ENCODE peak calls at places on chromosomes 4 and X, in eight cellular contexts. One of them, this sample, is unnamed.

GRCh38 chr4:54487491-54487890 is 170.3 kb upstream of the KIT start:
- DNase-seq in GM23248: peak; percentile 54
- DNase-seq in brain microvascular endothelial cell: peak; percentile 35
- DNase-seq in neural progenitor cell: no peak
- DNase-seq in CD8-positive, alpha-beta memory T cell: no peak
- DNase-seq in mammary epithelial cell: peak; percentile 45
- DNase-seq in uterus: no peak
- DNase-seq in pancreas: no peak
- DNase-seq in this sample: peak; percentile 38

GRCh38 chrX:113400193-113400704 is 559.6 kb upstream of the AMOT start:
- DNase-seq in uterus: no peak
- DNase-seq in brain microvascular endothelial cell: no peak
- DNase-seq in pancreas: no peak
- DNase-seq in GM23248: peak; percentile 24
- DNase-seq in CD8-positive, alpha-beta memory T cell: no peak
- DNase-seq in neural progenitor cell: peak; percentile 25
- DNase-seq in mammary epithelial cell: peak; percentile 40
- DNase-seq in this sample: peak; percentile 23

GRCh38 chr4:76306882-76307669 is 543 bp downstream of the STBD1 start:
- DNase-seq in uterus: peak; percentile 46
- DNase-seq in brain microvascular endothelial cell: peak; percentile 16
- DNase-seq in CD8-positive, alpha-beta memory T cell: peak; percentile 13
- DNase-seq in GM23248: peak; percentile 90
- DNase-seq in neural progenitor cell: peak; percentile 84
- DNase-seq in mammary epithelial cell: peak; percentile 71
- DNase-seq in pancreas: peak; percentile 73
- DNase-seq in this sample: peak; percentile 14

GRCh38 chr4:41363384-41363981 is 106.8 kb downstream of the UCHL1 start:
- DNase-seq in pancreas: no peak
- DNase-seq in GM23248: peak; percentile 80
- DNase-seq in brain microvascular endothelial cell: no peak
- DNase-seq in uterus: peak; percentile 23
- DNase-seq in neural progenitor cell: peak; percentile 37
- DNase-seq in mammary epithelial cell: no peak
- DNase-seq in CD8-positive, alpha-beta memory T cell: no peak
- DNase-seq in this sample: peak; percentile 72

GRCh38 chr4:169582706-169583105 is 29.7 kb downstream of the NEK1 start:
- DNase-seq in pancreas: no peak
- DNase-seq in uterus: no peak
- DNase-seq in CD8-positive, alpha-beta memory T cell: no peak
- DNase-seq in mammary epithelial cell: peak; percentile 58
- DNase-seq in GM23248: peak; percentile 18
- DNase-seq in neural progenitor cell: no peak
- DNase-seq in brain microvascular endothelial cell: peak; percentile 36
- DNase-seq in this sample: peak; percentile 7

GRCh38 chrX:12791253-12792228 is at the start of gene PRPS2:
- DNase-seq in brain microvascular endothelial cell: peak; percentile 6
- DNase-seq in GM23248: peak; percentile 56
- DNase-seq in uterus: peak; percentile 71
- DNase-seq in CD8-positive, alpha-beta memory T cell: peak; percentile 63
- DNase-seq in mammary epithelial cell: peak; percentile 32
- DNase-seq in pancreas: peak; percentile 82
- DNase-seq in neural progenitor cell: peak; percentile 80
- DNase-seq in this sample: peak; percentile 25

GRCh38 chr4:11615601-11616000 is 186.9 kb upstream of the HS3ST1 start:
- DNase-seq in brain microvascular endothelial cell: no peak
- DNase-seq in mammary epithelial cell: no peak
- DNase-seq in CD8-positive, alpha-beta memory T cell: no peak
- DNase-seq in uterus: no peak
- DNase-seq in pancreas: no peak
- DNase-seq in neural progenitor cell: no peak
- DNase-seq in GM23248: no peak
- DNase-seq in this sample: peak; percentile 65

GRCh38 chrX:17581650-17582049 is 155.6 kb upstream of the SCML1 start:
- DNase-seq in neural progenitor cell: no peak
- DNase-seq in pancreas: no peak
- DNase-seq in brain microvascular endothelial cell: no peak
- DNase-seq in mammary epithelial cell: no peak
- DNase-seq in CD8-positive, alpha-beta memory T cell: no peak
- DNase-seq in uterus: no peak
- DNase-seq in GM23248: no peak
- DNase-seq in this sample: no peak

GRCh38 chrX:46953137-46953527 is 40.9 kb downstream of the JADE3 start:
- DNase-seq in uterus: no peak
- DNase-seq in pancreas: no peak
- DNase-seq in GM23248: no peak
- DNase-seq in mammary epithelial cell: no peak
- DNase-seq in brain microvascular endothelial cell: no peak
- DNase-seq in neural progenitor cell: no peak
- DNase-seq in CD8-positive, alpha-beta memory T cell: no peak
- DNase-seq in this sample: no peak

GRCh38 chr4:107210450-107211239 is 174.5 kb upstream of the DKK2 start:
- DNase-seq in uterus: no peak
- DNase-seq in GM23248: peak; percentile 3
- DNase-seq in pancreas: no peak
- DNase-seq in brain microvascular endothelial cell: no peak
- DNase-seq in mammary epithelial cell: peak; percentile 47
- DNase-seq in CD8-positive, alpha-beta memory T cell: no peak
- DNase-seq in neural progenitor cell: no peak
- DNase-seq in this sample: peak; percentile 75

GRCh38 chrX:71911023-71911730 is 532 bp downstream of the NHSL2 start:
- DNase-seq in uterus: peak; percentile 23
- DNase-seq in mammary epithelial cell: no peak
- DNase-seq in pancreas: peak; percentile 22
- DNase-seq in brain microvascular endothelial cell: no peak
- DNase-seq in GM23248: peak; percentile 40
- DNase-seq in neural progenitor cell: peak; percentile 83
- DNase-seq in CD8-positive, alpha-beta memory T cell: peak; percentile 21
- DNase-seq in this sample: no peak

GRCh38 chrX:68686684-68687045 is 39.2 kb downstream of the STARD8 start:
- DNase-seq in mammary epithelial cell: no peak
- DNase-seq in brain microvascular endothelial cell: no peak
- DNase-seq in GM23248: peak; percentile 22
- DNase-seq in CD8-positive, alpha-beta memory T cell: no peak
- DNase-seq in uterus: peak; percentile 61
- DNase-seq in neural progenitor cell: peak; percentile 36
- DNase-seq in pancreas: no peak
- DNase-seq in this sample: no peak

GRCh38 chrX:153662266-153662665 is 11.3 kb downstream of the PNCK start:
- DNase-seq in uterus: no peak
- DNase-seq in mammary epithelial cell: no peak
- DNase-seq in CD8-positive, alpha-beta memory T cell: peak; percentile 52
- DNase-seq in pancreas: peak; percentile 17
- DNase-seq in brain microvascular endothelial cell: peak; percentile 12
- DNase-seq in neural progenitor cell: peak; percentile 64
- DNase-seq in GM23248: peak; percentile 36
- DNase-seq in this sample: no peak

GRCh38 chrX:57906790-57907189 is 3.5 kb downstream of the ZXDA start:
- DNase-seq in GM23248: peak; percentile 73
- DNase-seq in uterus: no peak
- DNase-seq in brain microvascular endothelial cell: peak; percentile 21
- DNase-seq in neural progenitor cell: no peak
- DNase-seq in pancreas: no peak
- DNase-seq in mammary epithelial cell: peak; percentile 24
- DNase-seq in CD8-positive, alpha-beta memory T cell: no peak
- DNase-seq in this sample: peak; percentile 34

GRCh38 chr4:5724377-5724776 is 13.4 kb downstream of the EVC start:
- DNase-seq in pancreas: no peak
- DNase-seq in uterus: no peak
- DNase-seq in mammary epithelial cell: no peak
- DNase-seq in GM23248: peak; percentile 85
- DNase-seq in neural progenitor cell: no peak
- DNase-seq in brain microvascular endothelial cell: peak; percentile 25
- DNase-seq in CD8-positive, alpha-beta memory T cell: no peak
- DNase-seq in this sample: no peak

GRCh38 chr4:125319311-125319710 is 4.6 kb downstream of the FAT4 start:
- DNase-seq in neural progenitor cell: no peak
- DNase-seq in uterus: no peak
- DNase-seq in mammary epithelial cell: no peak
- DNase-seq in pancreas: no peak
- DNase-seq in CD8-positive, alpha-beta memory T cell: no peak
- DNase-seq in GM23248: peak; percentile 29
- DNase-seq in brain microvascular endothelial cell: no peak
- DNase-seq in this sample: no peak

GRCh38 chr4:125315571-125316390 is 1.0 kb downstream of the FAT4 start:
- DNase-seq in GM23248: peak; percentile 81
- DNase-seq in uterus: peak; percentile 33
- DNase-seq in CD8-positive, alpha-beta memory T cell: no peak
- DNase-seq in neural progenitor cell: peak; percentile 90
- DNase-seq in brain microvascular endothelial cell: peak; percentile 40
- DNase-seq in pancreas: peak; percentile 33
- DNase-seq in mammary epithelial cell: peak; percentile 51
- DNase-seq in this sample: peak; percentile 53

GRCh38 chr4:125316781-125317525 is 2.2 kb downstream of the FAT4 start:
- DNase-seq in CD8-positive, alpha-beta memory T cell: no peak
- DNase-seq in brain microvascular endothelial cell: peak; percentile 23
- DNase-seq in neural progenitor cell: peak; percentile 66
- DNase-seq in mammary epithelial cell: peak; percentile 22
- DNase-seq in uterus: peak; percentile 28
- DNase-seq in pancreas: peak; percentile 15
- DNase-seq in GM23248: peak; percentile 74
- DNase-seq in this sample: peak; percentile 20

GRCh38 chr4:125316391-125316780 is 1.6 kb downstream of the FAT4 start:
- DNase-seq in pancreas: peak; percentile 24
- DNase-seq in brain microvascular endothelial cell: no peak
- DNase-seq in mammary epithelial cell: no peak
- DNase-seq in CD8-positive, alpha-beta memory T cell: no peak
- DNase-seq in GM23248: peak; percentile 65
- DNase-seq in uterus: peak; percentile 34
- DNase-seq in neural progenitor cell: peak; percentile 44
- DNase-seq in this sample: no peak

DNA sequence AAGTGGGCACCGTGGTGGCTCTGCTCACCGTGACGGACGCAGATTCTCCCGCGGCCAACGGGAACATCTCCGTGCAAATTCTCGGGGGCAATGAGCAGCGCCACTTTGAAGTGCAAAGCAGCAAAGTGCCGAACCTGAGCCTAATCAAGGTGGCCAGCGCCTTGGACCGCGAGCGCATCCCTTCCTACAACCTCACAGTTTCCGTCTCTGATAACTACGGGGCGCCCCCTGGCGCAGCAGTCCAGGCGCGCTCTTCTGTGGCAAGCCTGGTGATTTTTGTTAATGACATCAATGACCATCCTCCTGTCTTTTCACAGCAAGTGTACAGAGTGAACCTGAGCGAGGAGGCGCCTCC is 2.7 kb downstream of the FAT4 start:
- DNase-seq in uterus: peak; percentile 34
- DNase-seq in CD8-positive, alpha-beta memory T cell: no peak
- DNase-seq in GM23248: peak; percentile 78
- DNase-seq in pancreas: no peak
- DNase-seq in neural progenitor cell: peak; percentile 75
- DNase-seq in brain microvascular endothelial cell: peak; percentile 50
- DNase-seq in mammary epithelial cell: peak; percentile 30
- DNase-seq in this sample: peak; percentile 21
- H3K27ac ChIP-seq in uterus: peak overlapping the region; percentile 93
- H3K27ac ChIP-seq in CD8-positive, alpha-beta memory T cell: no peak overlapping the region
- H3K27ac ChIP-seq in GM23248: no peak overlapping the region
- H3K27ac ChIP-seq in pancreas: no peak overlapping the region
- H3K27ac ChIP-seq in neural progenitor cell: no peak overlapping the region
- H3K27ac ChIP-seq in brain microvascular endothelial cell: no peak overlapping the region
- H3K27ac ChIP-seq in mammary epithelial cell: no peak overlapping the region
- H3K27ac ChIP-seq in this sample: no peak overlapping the region

GRCh38 chrX:34612036-34612435 is 45.0 kb downstream of the TMEM47 start:
- DNase-seq in neural progenitor cell: no peak
- DNase-seq in CD8-positive, alpha-beta memory T cell: no peak
- DNase-seq in pancreas: no peak
- DNase-seq in mammary epithelial cell: no peak
- DNase-seq in brain microvascular endothelial cell: peak; percentile 4
- DNase-seq in GM23248: no peak
- DNase-seq in uterus: no peak
- DNase-seq in this sample: no peak
- H3K27me3 ChIP-seq in neural progenitor cell: no peaks in the 10 kb centered on the region
- H3K27me3 ChIP-seq in CD8-positive, alpha-beta memory T cell: no peaks in the 10 kb centered on the region
- H3K27me3 ChIP-seq in pancreas: no peaks in the 10 kb centered on the region
- H3K27me3 ChIP-seq in mammary epithelial cell: peaks cover 5% of the 10 kb centered on the region
- H3K27me3 ChIP-seq in brain microvascular endothelial cell: no peaks in the 10 kb centered on the region
- H3K27me3 ChIP-seq in GM23248: no peaks in the 10 kb centered on the region
- H3K27me3 ChIP-seq in uterus: no peaks in the 10 kb centered on the region
- H3K27me3 ChIP-seq in this sample: no peaks in the 10 kb centered on the region

GRCh38 chr4:110119880-110120279 is 78.5 kb downstream of the ELOVL6 start:
- DNase-seq in uterus: no peak
- DNase-seq in neural progenitor cell: no peak
- DNase-seq in brain microvascular endothelial cell: no peak
- DNase-seq in pancreas: no peak
- DNase-seq in mammary epithelial cell: peak; percentile 41
- DNase-seq in CD8-positive, alpha-beta memory T cell: no peak
- DNase-seq in GM23248: peak; percentile 68
- DNase-seq in this sample: peak; percentile 33
- H3K27ac ChIP-seq in uterus: no peak overlapping the region
- H3K27ac ChIP-seq in neural progenitor cell: peak overlapping the region; percentile 45
- H3K27ac ChIP-seq in brain microvascular endothelial cell: peak overlapping the region; percentile 31
- H3K27ac ChIP-seq in pancreas: no peak overlapping the region
- H3K27ac ChIP-seq in mammary epithelial cell: no peak overlapping the region
- H3K27ac ChIP-seq in CD8-positive, alpha-beta memory T cell: no peak overlapping the region
- H3K27ac ChIP-seq in GM23248: peak overlapping the region; percentile 19
- H3K27ac ChIP-seq in this sample: peak overlapping the region; percentile 7

DNA sequence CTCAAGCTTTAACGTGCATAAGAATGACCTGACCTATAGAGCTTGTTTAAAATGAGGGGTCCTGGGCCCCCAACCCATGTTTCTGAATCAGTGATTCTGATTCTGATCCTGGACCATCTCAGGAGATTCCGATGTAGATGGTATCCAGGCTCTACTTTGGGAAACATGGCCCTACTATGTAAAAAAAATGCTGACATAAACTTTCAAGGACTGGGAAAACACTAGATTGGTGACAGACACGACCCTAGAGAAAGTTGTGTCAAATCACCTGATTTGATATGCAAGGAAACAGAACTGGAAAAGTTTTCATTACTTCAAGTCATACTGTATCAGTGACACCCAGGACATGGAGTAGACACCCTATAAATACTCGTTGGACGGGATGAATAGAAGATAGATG is 328.5 kb downstream of the HNRNPD start:
- DNase-seq in brain microvascular endothelial cell: no peak
- DNase-seq in GM23248: no peak
- DNase-seq in pancreas: no peak
- DNase-seq in CD8-positive, alpha-beta memory T cell: no peak
- DNase-seq in mammary epithelial cell: no peak
- DNase-seq in uterus: no peak
- DNase-seq in neural progenitor cell: no peak
- DNase-seq in this sample: no peak
- H3K27me3 ChIP-seq in brain microvascular endothelial cell: peaks cover 31% of the 10 kb centered on the region
- H3K27me3 ChIP-seq in GM23248: peaks cover 15% of the 10 kb centered on the region
- H3K27me3 ChIP-seq in pancreas: no peaks in the 10 kb centered on the region
- H3K27me3 ChIP-seq in CD8-positive, alpha-beta memory T cell: peaks cover 4% of the 10 kb centered on the region
- H3K27me3 ChIP-seq in mammary epithelial cell: no peaks in the 10 kb centered on the region
- H3K27me3 ChIP-seq in uterus: no peaks in the 10 kb centered on the region
- H3K27me3 ChIP-seq in neural progenitor cell: peaks cover 64% of the 10 kb centered on the region
- H3K27me3 ChIP-seq in this sample: peaks cover 55% of the 10 kb centered on the region

GRCh38 chrX:55163171-55163570 is 57.0 kb upstream of the PAGE5 start:
- DNase-seq in CD8-positive, alpha-beta memory T cell: no peak
- DNase-seq in neural progenitor cell: no peak
- DNase-seq in GM23248: no peak
- DNase-seq in uterus: no peak
- DNase-seq in brain microvascular endothelial cell: no peak
- DNase-seq in mammary epithelial cell: no peak
- DNase-seq in pancreas: no peak
- DNase-seq in this sample: no peak
- H3K27ac ChIP-seq in CD8-positive, alpha-beta memory T cell: no peak overlapping the region
- H3K27ac ChIP-seq in neural progenitor cell: no peak overlapping the region
- H3K27ac ChIP-seq in GM23248: no peak overlapping the region
- H3K27ac ChIP-seq in uterus: no peak overlapping the region
- H3K27ac ChIP-seq in brain microvascular endothelial cell: no peak overlapping the region
- H3K27ac ChIP-seq in mammary epithelial cell: no peak overlapping the region
- H3K27ac ChIP-seq in pancreas: no peak overlapping the region
- H3K27ac ChIP-seq in this sample: no peak overlapping the region

GRCh38 chr4:7815562-7815961 is 124.1 kb downstream of the AFAP1 start:
- DNase-seq in mammary epithelial cell: peak; percentile 67
- DNase-seq in uterus: no peak
- DNase-seq in brain microvascular endothelial cell: peak; percentile 72
- DNase-seq in GM23248: peak; percentile 91
- DNase-seq in CD8-positive, alpha-beta memory T cell: no peak
- DNase-seq in neural progenitor cell: no peak
- DNase-seq in pancreas: no peak
- DNase-seq in this sample: no peak
- H3K27me3 ChIP-seq in mammary epithelial cell: no peaks in the 10 kb centered on the region
- H3K27me3 ChIP-seq in uterus: no peaks in the 10 kb centered on the region
- H3K27me3 ChIP-seq in brain microvascular endothelial cell: no peaks in the 10 kb centered on the region
- H3K27me3 ChIP-seq in GM23248: no peaks in the 10 kb centered on the region
- H3K27me3 ChIP-seq in CD8-positive, alpha-beta memory T cell: no peaks in the 10 kb centered on the region
- H3K27me3 ChIP-seq in neural progenitor cell: no peaks in the 10 kb centered on the region
- H3K27me3 ChIP-seq in pancreas: no peaks in the 10 kb centered on the region
- H3K27me3 ChIP-seq in this sample: no peaks in the 10 kb centered on the region

This sample was measured in foreskin keratinocyte.